ENCODE peak calls at places on chromosomes 13 and 19, in six cellular contexts. X is CD8-positive, alpha-beta memory T cell; R is aorta; S is neural progenitor cell; J is naive thymus-derived CD4-positive, alpha-beta T cell; Y is AG04450. E is an unnamed sample.
A peak's percentile ranks its signal among the peaks of the same experiment; 100 is the strongest.

GRCh38 chr13:40402931-40403412 is 263.5 kb downstream of the FOXO1 start:
- DNase-seq in S (no peak), X (no peak), J (no peak), Y (no peak), R (no peak), E (no peak)

GRCh38 chr13:59588717-59589067 is 575.0 kb downstream of the DIAPH3 start:
- DNase-seq in X (no peak), Y (no peak), J (no peak), S (peak; percentile 18), R (no peak), E (no peak)

GRCh38 chr13:44685641-44686040 is 109.5 kb upstream of the TSC22D1 start:
- DNase-seq in S (no peak), Y (no peak), R (no peak), J (no peak), X (no peak), E (no peak)

GRCh38 chr13:93857126-93857525 is 622.4 kb downstream of the DCT start:
- DNase-seq in J (no peak), S (no peak), Y (peak; percentile 20), R (no peak), X (no peak), E (no peak)

GRCh38 chr13:84683448-84683847 is 801.2 kb upstream of the SLITRK1 start:
- DNase-seq in S (no peak), R (no peak), X (no peak), Y (no peak), J (no peak), E (no peak)

GRCh38 chr19:51726049-51726448 is 2.3 kb upstream of the HAS1 start:
- DNase-seq in S (no peak), X (no peak), R (peak; percentile 83), J (no peak), Y (no peak), E (no peak)

GRCh38 chr19:30498707-30499106 is 126.5 kb downstream of the ZNF536 start:
- DNase-seq in S (peak; percentile 60), Y (no peak), R (no peak), X (no peak), J (no peak), E (no peak)

GRCh38 chr13:79870123-79870522 is 389.2 kb downstream of the NDFIP2 start:
- DNase-seq in Y (no peak), X (no peak), R (no peak), S (no peak), J (no peak), E (no peak)

GRCh38 chr19:20660473-20660872 is 898 bp downstream of the ZNF626 start:
- DNase-seq in Y (no peak), J (no peak), R (no peak), X (no peak), S (peak; percentile 25), E (no peak)

GRCh38 chr19:27673986-27674385 is 1539.0 kb downstream of the UQCRFS1 start:
- DNase-seq in S (no peak), Y (no peak), R (no peak), X (no peak), J (no peak), E (no peak)

GRCh38 chr13:30679483-30680330 is 55.6 kb upstream of the ALOX5AP start:
- DNase-seq in Y (no peak), S (peak; percentile 60), X (peak; percentile 33), J (no peak), R (no peak), E (no peak)

GRCh38 chr13:75929074-75929473 is 292.9 kb downstream of the LMO7 start:
- DNase-seq in R (no peak), Y (no peak), X (no peak), S (no peak), J (no peak), E (no peak)

GRCh38 chr19:57053401-57053800 is 66.4 kb upstream of the USP29 start:
- DNase-seq in X (no peak), J (no peak), R (no peak), Y (no peak), S (no peak), E (no peak)

GRCh38 chr13:84641491-84641890 is 759.2 kb upstream of the SLITRK1 start:
- DNase-seq in R (no peak), Y (no peak), J (no peak), X (no peak), S (no peak), E (no peak)

GRCh38 chr19:39053276-39054090 is 21.1 kb upstream of the FBXO27 start:
- DNase-seq in S (no peak), Y (no peak), J (no peak), R (no peak), X (no peak), E (no peak)

GRCh38 chr13:106533940-106534843 is 1.3 kb downstream of the EFNB2 start:
- DNase-seq in S (peak; percentile 55), J (peak; percentile 38), Y (peak; percentile 13), R (peak; percentile 81), X (peak; percentile 18), E (no peak)

GRCh38 chr19:2333027-2333806 is 4.7 kb downstream of the SPPL2B start:
- DNase-seq in J (no peak), R (no peak), Y (no peak), S (no peak), X (no peak), E (no peak)

GRCh38 chr13:90414691-90415596 is 932.5 kb upstream of the MIR17HG start:
- DNase-seq in Y (peak; percentile 37), J (no peak), S (no peak), R (no peak), X (no peak), E (no peak)

GRCh38 chr19:8585894-8586750 is 8.9 kb upstream of the MYO1F start:
- DNase-seq in X (no peak), R (peak; percentile 84), S (peak; percentile 90), Y (no peak), J (peak; percentile 67), E (peak; percentile 58)

GRCh38 chr13:110343241-110343865 is 36.3 kb downstream of the COL4A2 start:
- DNase-seq in X (no peak), Y (no peak), S (no peak), R (no peak), J (no peak), E (no peak)

GRCh38 chr13:37870895-37871550 is 1.5 kb upstream of the TRPC4 start:
- DNase-seq in J (no peak), X (no peak), S (peak; percentile 61), Y (no peak), R (no peak), E (no peak)

GRCh38 chr19:11195169-11195568 is 2.2 kb downstream of the KANK2 start:
- DNase-seq in S (no peak), Y (no peak), J (no peak), X (no peak), R (no peak), E (no peak)

GRCh38 chr19:11195681-11196080 is 1.7 kb downstream of the KANK2 start:
- DNase-seq in J (no peak), R (no peak), S (no peak), X (no peak), Y (no peak), E (no peak)

GRCh38 chr19:11198175-11198534 is 810 bp upstream of the KANK2 start:
- DNase-seq in X (no peak), Y (no peak), S (no peak), J (no peak), R (no peak), E (no peak)

GRCh38 chr19:11197291-11198174 is at the start of gene KANK2:
- DNase-seq in R (peak; percentile 95), S (peak; percentile 89), Y (no peak), X (peak; percentile 68), J (peak; percentile 88), E (peak; percentile 74)

GRCh38 chr19:11196406-11197287 is 698 bp downstream of the KANK2 start:
- DNase-seq in J (peak; percentile 32), X (no peak), S (peak; percentile 57), Y (no peak), R (peak; percentile 85), E (no peak)
- H3K27ac ChIP-seq in J (no peak overlapping the region), X (peak overlapping the region; percentile 24), S (no peak overlapping the region), Y (peak overlapping the region; percentile 21), R (peak overlapping the region; percentile 58), E (no peak overlapping the region)

DNA sequence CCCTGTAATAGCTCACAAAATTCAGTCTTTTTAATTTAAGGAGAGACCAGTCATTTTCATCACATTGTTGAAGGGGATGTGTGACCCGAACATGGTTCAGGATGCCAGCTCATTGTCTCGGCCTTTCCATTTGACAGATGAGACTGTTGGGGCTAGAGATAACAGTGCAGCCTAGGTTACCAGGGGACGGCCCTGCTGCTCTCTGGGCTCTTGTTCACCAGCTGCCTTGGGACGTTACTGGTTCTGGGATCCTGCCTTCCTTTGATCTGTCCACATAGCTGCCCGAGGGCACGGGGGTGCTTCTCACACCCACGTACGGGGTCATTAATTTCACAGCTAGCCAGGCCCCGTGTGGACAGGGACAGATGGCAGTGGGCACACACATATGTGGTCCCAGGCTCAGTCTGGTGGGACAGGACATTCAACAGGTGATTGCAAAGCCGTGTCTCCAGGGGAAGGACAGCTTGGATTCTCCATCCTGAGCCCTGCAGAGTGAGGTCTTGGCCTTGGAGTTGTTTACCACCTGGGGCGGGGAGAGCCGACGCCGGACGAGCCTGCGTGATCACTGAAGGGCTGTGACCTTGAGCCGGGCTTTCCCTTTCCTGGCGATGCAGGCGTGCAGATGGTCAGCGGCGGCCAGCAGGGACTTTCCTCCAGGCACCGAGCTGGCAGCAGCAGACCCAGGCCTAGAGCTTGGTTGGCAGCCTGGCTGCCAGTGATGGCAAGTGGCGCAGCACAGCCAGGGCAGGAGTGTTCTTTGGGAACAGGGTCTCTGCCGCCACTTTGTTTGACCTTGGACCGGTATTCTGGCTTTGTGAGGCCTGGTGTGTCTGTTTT is 26.7 kb upstream of the NPAS1 start:
- DNase-seq in J (no peak), R (no peak), Y (no peak), X (no peak), S (no peak), E (no peak)
- H3K27ac ChIP-seq in J (no peak overlapping the region), R (no peak overlapping the region), Y (peak overlapping the region; percentile 2), X (no peak overlapping the region), S (no peak overlapping the region), E (no peak overlapping the region)

GRCh38 chr19:55174425-55175116 is 5.5 kb downstream of the SYT5 start:
- DNase-seq in X (no peak), S (no peak), R (no peak), J (no peak), Y (no peak), E (no peak)

GRCh38 chr19:55171440-55171839 is 5.0 kb upstream of the DNAAF3 start:
- DNase-seq in S (no peak), X (no peak), R (no peak), Y (no peak), J (no peak), E (no peak)

GRCh38 chr19:55173186-55173716 is 6.8 kb upstream of the DNAAF3 start:
- DNase-seq in X (no peak), S (no peak), J (no peak), Y (no peak), R (no peak), E (no peak)

GRCh38 chr19:55173717-55174409 is 6.2 kb downstream of the SYT5 start:
- DNase-seq in X (no peak), S (peak; percentile 89), R (peak; percentile 86), Y (no peak), J (peak; percentile 61), E (peak; percentile 69)

DNA sequence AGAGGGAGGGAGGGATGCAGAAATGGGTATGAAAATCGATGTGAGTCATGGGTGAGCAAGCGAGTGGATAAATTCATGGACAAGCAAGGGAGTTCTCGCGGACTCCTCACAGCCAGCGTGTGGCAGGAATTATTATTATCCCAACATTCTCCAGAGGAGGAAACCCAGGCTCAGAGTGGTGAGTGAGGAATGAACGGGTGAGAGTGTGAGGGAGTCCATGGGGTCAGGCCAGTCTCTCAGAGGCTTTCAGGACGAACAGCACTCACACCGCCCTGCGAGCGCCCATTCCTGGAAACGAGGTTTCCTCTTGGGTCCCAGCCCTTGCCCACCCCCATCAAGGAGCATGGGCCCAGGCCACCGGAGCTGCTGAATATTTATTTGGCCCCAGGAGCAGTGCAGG is 6.3 kb upstream of the DNAAF3 start:
- DNase-seq in S (no peak), X (no peak), R (no peak), Y (no peak), J (no peak), E (no peak)
- H3K27ac ChIP-seq in S (no peak overlapping the region), X (peak overlapping the region; percentile 51), R (no peak overlapping the region), Y (peak overlapping the region; percentile 57), J (no peak overlapping the region), E (no peak overlapping the region)

GRCh38 chr13:98311200-98311548 is 134.1 kb upstream of the RNF113B start:
- DNase-seq in S (no peak), R (no peak), X (no peak), J (no peak), Y (no peak), E (no peak)
- H3K27ac ChIP-seq in S (no peak overlapping the region), R (no peak overlapping the region), X (no peak overlapping the region), J (no peak overlapping the region), Y (no peak overlapping the region), E (no peak overlapping the region)

E was measured in neuronal stem cell.